ENCODE peak calls at places on chromosomes 4 and X, in nine cellular contexts. One of them, this sample, is unnamed.

GRCh38 chr4:153438916-153439756 is 27.0 kb upstream of the TMEM131L start:
- DNase-seq in uterus: no peak
- DNase-seq in IMR-90: no peak
- DNase-seq in suprapubic skin: no peak
- DNase-seq in heart left ventricle: no peak
- DNase-seq in prostate gland: no peak
- DNase-seq in ovary: no peak
- DNase-seq in thyroid gland: no peak
- DNase-seq in HepG2: no peak
- DNase-seq in this sample: no peak

GRCh38 chr4:122968227-122968812 is 45.9 kb upstream of the NUDT6 start:
- DNase-seq in uterus: no peak
- DNase-seq in IMR-90: peak; percentile 28
- DNase-seq in suprapubic skin: no peak
- DNase-seq in heart left ventricle: no peak
- DNase-seq in prostate gland: no peak
- DNase-seq in ovary: no peak
- DNase-seq in thyroid gland: no peak
- DNase-seq in HepG2: no peak
- DNase-seq in this sample: no peak

GRCh38 chr4:6834867-6835266 is 52.3 kb downstream of the KIAA0232 start:
- DNase-seq in uterus: no peak
- DNase-seq in IMR-90: peak; percentile 12
- DNase-seq in suprapubic skin: no peak
- DNase-seq in heart left ventricle: no peak
- DNase-seq in prostate gland: no peak
- DNase-seq in ovary: no peak
- DNase-seq in thyroid gland: no peak
- DNase-seq in HepG2: no peak
- DNase-seq in this sample: no peak

GRCh38 chr4:110639207-110640092 is 16.6 kb upstream of the PITX2 start:
- DNase-seq in uterus: no peak
- DNase-seq in IMR-90: no peak
- DNase-seq in suprapubic skin: no peak
- DNase-seq in heart left ventricle: no peak
- DNase-seq in prostate gland: no peak
- DNase-seq in ovary: no peak
- DNase-seq in thyroid gland: no peak
- DNase-seq in HepG2: no peak
- DNase-seq in this sample: no peak

GRCh38 chr4:117610706-117611308 is 423.5 kb upstream of the NDST3 start:
- DNase-seq in uterus: no peak
- DNase-seq in IMR-90: no peak
- DNase-seq in suprapubic skin: no peak
- DNase-seq in heart left ventricle: no peak
- DNase-seq in prostate gland: no peak
- DNase-seq in ovary: no peak
- DNase-seq in thyroid gland: no peak
- DNase-seq in HepG2: no peak
- DNase-seq in this sample: no peak

GRCh38 chrX:107102980-107103379 is 15.6 kb downstream of the RBM41 start:
- DNase-seq in uterus: no peak
- DNase-seq in IMR-90: peak; percentile 7
- DNase-seq in suprapubic skin: no peak
- DNase-seq in heart left ventricle: no peak
- DNase-seq in prostate gland: no peak
- DNase-seq in ovary: no peak
- DNase-seq in thyroid gland: no peak
- DNase-seq in HepG2: peak; percentile 3
- DNase-seq in this sample: no peak

GRCh38 chr4:23373269-23373668 is 516.6 kb downstream of the PPARGC1A start:
- DNase-seq in uterus: no peak
- DNase-seq in IMR-90: peak; percentile 4
- DNase-seq in suprapubic skin: no peak
- DNase-seq in heart left ventricle: peak; percentile 60
- DNase-seq in prostate gland: no peak
- DNase-seq in ovary: no peak
- DNase-seq in thyroid gland: peak; percentile 89
- DNase-seq in HepG2: no peak
- DNase-seq in this sample: no peak

GRCh38 chr4:145179201-145179860 is 1.1 kb downstream of the OTUD4 start:
- DNase-seq in uterus: peak; percentile 63
- DNase-seq in IMR-90: peak; percentile 49
- DNase-seq in suprapubic skin: peak; percentile 75
- DNase-seq in heart left ventricle: peak; percentile 82
- DNase-seq in prostate gland: peak; percentile 71
- DNase-seq in ovary: peak; percentile 74
- DNase-seq in thyroid gland: peak; percentile 78
- DNase-seq in HepG2: peak; percentile 21
- DNase-seq in this sample: peak; percentile 81

GRCh38 chrX:41482153-41482850 is 35.2 kb downstream of the NYX start:
- DNase-seq in uterus: no peak
- DNase-seq in IMR-90: peak; percentile 7
- DNase-seq in suprapubic skin: no peak
- DNase-seq in heart left ventricle: no peak
- DNase-seq in prostate gland: no peak
- DNase-seq in ovary: no peak
- DNase-seq in thyroid gland: no peak
- DNase-seq in HepG2: peak; percentile 35
- DNase-seq in this sample: no peak

GRCh38 chr4:158777423-158777822 is 8.6 kb downstream of the FNIP2 start:
- DNase-seq in uterus: no peak
- DNase-seq in IMR-90: no peak
- DNase-seq in suprapubic skin: no peak
- DNase-seq in heart left ventricle: no peak
- DNase-seq in prostate gland: no peak
- DNase-seq in ovary: no peak
- DNase-seq in thyroid gland: no peak
- DNase-seq in HepG2: peak; percentile 45
- DNase-seq in this sample: no peak

GRCh38 chrX:24360272-24360671 is at the start of gene SUPT20HL1:
- DNase-seq in uterus: no peak
- DNase-seq in IMR-90: no peak
- DNase-seq in suprapubic skin: no peak
- DNase-seq in heart left ventricle: no peak
- DNase-seq in prostate gland: no peak
- DNase-seq in ovary: no peak
- DNase-seq in thyroid gland: no peak
- DNase-seq in HepG2: no peak
- DNase-seq in this sample: no peak

GRCh38 chrX:13721819-13722527 is 12.4 kb downstream of the TRAPPC2 start:
- DNase-seq in uterus: no peak
- DNase-seq in IMR-90: peak; percentile 86
- DNase-seq in suprapubic skin: no peak
- DNase-seq in heart left ventricle: no peak
- DNase-seq in prostate gland: no peak
- DNase-seq in ovary: no peak
- DNase-seq in thyroid gland: peak; percentile 14
- DNase-seq in HepG2: no peak
- DNase-seq in this sample: no peak

GRCh38 chr4:15004701-15005301 is 2.5 kb downstream of the CPEB2 start:
- DNase-seq in uterus: peak; percentile 82
- DNase-seq in IMR-90: peak; percentile 54
- DNase-seq in suprapubic skin: peak; percentile 91
- DNase-seq in heart left ventricle: peak; percentile 88
- DNase-seq in prostate gland: peak; percentile 86
- DNase-seq in ovary: peak; percentile 85
- DNase-seq in thyroid gland: peak; percentile 92
- DNase-seq in HepG2: peak; percentile 20
- DNase-seq in this sample: peak; percentile 96
- TF ChIP-seq POLR2A in uterus: peak; percentile 63
- TF ChIP-seq POLR2A in IMR-90: peak; percentile 65
- TF ChIP-seq POLR2A in suprapubic skin: no peak
- TF ChIP-seq POLR2A in heart left ventricle: peak; percentile 62
- TF ChIP-seq POLR2A in prostate gland: peak; percentile 78
- TF ChIP-seq POLR2A in ovary: peak; percentile 22
- TF ChIP-seq POLR2A in thyroid gland: no peak
- TF ChIP-seq POLR2A in HepG2: no peak
- TF ChIP-seq POLR2A in this sample: peak; percentile 79

GRCh38 chr4:73682508-73682907 is 57.9 kb upstream of the CXCL8 start:
- DNase-seq in uterus: no peak
- DNase-seq in IMR-90: no peak
- DNase-seq in suprapubic skin: no peak
- DNase-seq in heart left ventricle: no peak
- DNase-seq in prostate gland: no peak
- DNase-seq in ovary: no peak
- DNase-seq in thyroid gland: no peak
- DNase-seq in HepG2: no peak
- DNase-seq in this sample: no peak

GRCh38 chr4:73676881-73677323 is 56.7 kb upstream of the RASSF6 start:
- DNase-seq in uterus: no peak
- DNase-seq in IMR-90: peak; percentile 88
- DNase-seq in suprapubic skin: no peak
- DNase-seq in heart left ventricle: no peak
- DNase-seq in prostate gland: peak; percentile 47
- DNase-seq in ovary: peak; percentile 68
- DNase-seq in thyroid gland: peak; percentile 48
- DNase-seq in HepG2: no peak
- DNase-seq in this sample: no peak

GRCh38 chr4:73676136-73676535 is 55.9 kb upstream of the RASSF6 start:
- DNase-seq in uterus: no peak
- DNase-seq in IMR-90: no peak
- DNase-seq in suprapubic skin: no peak
- DNase-seq in heart left ventricle: no peak
- DNase-seq in prostate gland: no peak
- DNase-seq in ovary: no peak
- DNase-seq in thyroid gland: no peak
- DNase-seq in HepG2: no peak
- DNase-seq in this sample: no peak

GRCh38 chr4:73683033-73683432 is 57.3 kb upstream of the CXCL8 start:
- DNase-seq in uterus: no peak
- DNase-seq in IMR-90: no peak
- DNase-seq in suprapubic skin: no peak
- DNase-seq in heart left ventricle: no peak
- DNase-seq in prostate gland: no peak
- DNase-seq in ovary: no peak
- DNase-seq in thyroid gland: no peak
- DNase-seq in HepG2: no peak
- DNase-seq in this sample: no peak

DNA sequence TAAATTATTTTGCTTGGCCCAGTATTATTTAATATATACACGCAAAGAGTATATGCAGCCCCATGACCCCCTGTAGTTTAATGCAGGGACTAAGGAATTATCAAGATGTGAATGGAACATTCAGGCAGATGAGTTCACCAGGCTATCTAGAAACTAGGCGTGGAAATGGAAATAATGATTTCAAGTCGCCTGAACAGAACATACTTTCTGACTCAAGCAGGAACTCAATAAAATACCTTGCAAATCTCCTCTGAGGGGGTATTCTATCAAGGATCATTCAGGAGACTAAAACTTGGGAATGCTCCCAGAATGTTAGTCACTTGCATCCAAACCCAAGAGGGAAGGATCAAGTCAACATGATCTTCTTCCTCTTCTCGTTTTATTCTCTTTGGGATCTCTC is 59.6 kb upstream of the RASSF6 start:
- DNase-seq in uterus: no peak
- DNase-seq in IMR-90: peak; percentile 85
- DNase-seq in suprapubic skin: no peak
- DNase-seq in heart left ventricle: no peak
- DNase-seq in prostate gland: no peak
- DNase-seq in ovary: no peak
- DNase-seq in thyroid gland: no peak
- DNase-seq in HepG2: no peak
- DNase-seq in this sample: no peak
- H3K4me1 ChIP-seq in uterus: no peaks in the 10 kb centered on the region
- H3K4me1 ChIP-seq in IMR-90: peaks cover 3% of the 10 kb centered on the region
- H3K4me1 ChIP-seq in suprapubic skin: peaks cover 8% of the 10 kb centered on the region
- H3K4me1 ChIP-seq in heart left ventricle: no peaks in the 10 kb centered on the region
- H3K4me1 ChIP-seq in prostate gland: no peaks in the 10 kb centered on the region
- H3K4me1 ChIP-seq in ovary: peaks cover 1% of the 10 kb centered on the region
- H3K4me1 ChIP-seq in thyroid gland: peaks cover 17% of the 10 kb centered on the region
- H3K4me1 ChIP-seq in HepG2: no peaks in the 10 kb centered on the region
- H3K4me1 ChIP-seq in this sample: no peaks in the 10 kb centered on the region

DNA sequence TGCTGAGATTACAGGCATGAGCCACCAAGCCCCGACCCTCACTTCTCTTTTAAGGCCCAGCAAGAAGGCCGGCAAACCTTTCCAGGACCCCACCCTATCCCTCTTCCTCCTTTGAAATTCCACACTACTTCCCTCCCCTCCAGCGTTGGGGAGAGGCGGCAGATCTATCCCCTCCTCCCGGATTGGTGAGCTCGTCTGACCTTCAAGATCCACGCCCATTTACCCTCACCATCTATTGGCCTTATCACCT is 4.5 kb upstream of the PRICKLE3 start:
- DNase-seq in uterus: no peak
- DNase-seq in IMR-90: no peak
- DNase-seq in suprapubic skin: peak; percentile 92
- DNase-seq in heart left ventricle: no peak
- DNase-seq in prostate gland: no peak
- DNase-seq in ovary: no peak
- DNase-seq in thyroid gland: no peak
- DNase-seq in HepG2: no peak
- DNase-seq in this sample: no peak
- TF ChIP-seq POLR2A in uterus: peak; percentile 43
- TF ChIP-seq POLR2A in IMR-90: no peak
- TF ChIP-seq POLR2A in suprapubic skin: no peak
- TF ChIP-seq POLR2A in heart left ventricle: peak; percentile 61
- TF ChIP-seq POLR2A in prostate gland: peak; percentile 67
- TF ChIP-seq POLR2A in ovary: peak; percentile 50
- TF ChIP-seq POLR2A in thyroid gland: no peak
- TF ChIP-seq POLR2A in HepG2: no peak
- TF ChIP-seq POLR2A in this sample: peak; percentile 44

GRCh38 chr4:2859514-2859913 is 15.9 kb downstream of the ADD1 start:
- DNase-seq in uterus: no peak
- DNase-seq in IMR-90: no peak
- DNase-seq in suprapubic skin: no peak
- DNase-seq in heart left ventricle: no peak
- DNase-seq in prostate gland: no peak
- DNase-seq in ovary: no peak
- DNase-seq in thyroid gland: no peak
- DNase-seq in HepG2: no peak
- DNase-seq in this sample: no peak

GRCh38 chr4:2863649-2864048 is 20.0 kb downstream of the ADD1 start:
- DNase-seq in uterus: no peak
- DNase-seq in IMR-90: no peak
- DNase-seq in suprapubic skin: no peak
- DNase-seq in heart left ventricle: no peak
- DNase-seq in prostate gland: no peak
- DNase-seq in ovary: no peak
- DNase-seq in thyroid gland: no peak
- DNase-seq in HepG2: no peak
- DNase-seq in this sample: no peak

GRCh38 chr4:2860391-2861348 is 17.0 kb downstream of the ADD1 start:
- DNase-seq in uterus: no peak
- DNase-seq in IMR-90: peak; percentile 24
- DNase-seq in suprapubic skin: no peak
- DNase-seq in heart left ventricle: peak; percentile 57
- DNase-seq in prostate gland: no peak
- DNase-seq in ovary: peak; percentile 53
- DNase-seq in thyroid gland: peak; percentile 28
- DNase-seq in HepG2: peak; percentile 95
- DNase-seq in this sample: no peak

GRCh38 chr4:2862528-2862927 is 18.9 kb downstream of the ADD1 start:
- DNase-seq in uterus: no peak
- DNase-seq in IMR-90: peak; percentile 41
- DNase-seq in suprapubic skin: no peak
- DNase-seq in heart left ventricle: no peak
- DNase-seq in prostate gland: no peak
- DNase-seq in ovary: no peak
- DNase-seq in thyroid gland: no peak
- DNase-seq in HepG2: no peak
- DNase-seq in this sample: no peak

GRCh38 chr4:2861631-2862436 is 18.2 kb downstream of the ADD1 start:
- DNase-seq in uterus: no peak
- DNase-seq in IMR-90: no peak
- DNase-seq in suprapubic skin: no peak
- DNase-seq in heart left ventricle: no peak
- DNase-seq in prostate gland: no peak
- DNase-seq in ovary: no peak
- DNase-seq in thyroid gland: no peak
- DNase-seq in HepG2: no peak
- DNase-seq in this sample: no peak
- H3K4me1 ChIP-seq in uterus: peaks cover 25% of the 10 kb centered on the region
- H3K4me1 ChIP-seq in IMR-90: peaks cover 38% of the 10 kb centered on the region
- H3K4me1 ChIP-seq in suprapubic skin: peaks cover 83% of the 10 kb centered on the region
- H3K4me1 ChIP-seq in heart left ventricle: peaks cover 77% of the 10 kb centered on the region
- H3K4me1 ChIP-seq in prostate gland: peaks cover 14% of the 10 kb centered on the region
- H3K4me1 ChIP-seq in ovary: peaks cover 31% of the 10 kb centered on the region
- H3K4me1 ChIP-seq in thyroid gland: peaks cover 81% of the 10 kb centered on the region
- H3K4me1 ChIP-seq in HepG2: peaks cover 98% of the 10 kb centered on the region
- H3K4me1 ChIP-seq in this sample: peaks cover 95% of the 10 kb centered on the region

This sample was measured in sigmoid colon.